ENCODE peak calls at places on chromosomes 13 and 19, in four cellular contexts. B is neuronal stem cell, I is H9, F is mesenchymal stem cell. J is an unnamed sample.
A peak's percentile ranks its signal among the peaks of the same experiment; 100 is the strongest.

GRCh38 chr13:43072394-43072793 is 49.0 kb downstream of the DNAJC15 start:
- DNase-seq in I (no peak), F (peak; percentile 30), B (no peak), J (peak; percentile 57)

GRCh38 chr13:74289130-74289529 is 154.9 kb upstream of the KLF12 start:
- DNase-seq in I (no peak), F (no peak), B (no peak), J (peak; percentile 4)

GRCh38 chr13:97275265-97275664 is 53.1 kb downstream of the MBNL2 start:
- DNase-seq in I (no peak), F (peak; percentile 86), B (no peak), J (no peak)

GRCh38 chr19:12117203-12117970 is 22.8 kb downstream of the ZNF20 start:
- DNase-seq in F (no peak), B (no peak), I (peak; percentile 37), J (no peak)

GRCh38 chr13:34993470-34993869 is 51.4 kb downstream of the NBEA start:
- DNase-seq in B (no peak), I (no peak), F (peak; percentile 1), J (no peak)

GRCh38 chr19:48284891-48285290 is 15.0 kb downstream of the ZNF114 start:
- DNase-seq in I (no peak), F (peak; percentile 20), B (no peak), J (no peak)

GRCh38 chr19:53553159-53553558 is 15.2 kb downstream of the ZNF331 start:
- DNase-seq in F (no peak), B (no peak), I (no peak), J (no peak)

GRCh38 chr19:16330368-16330801 is 5.8 kb downstream of the KLF2 start:
- DNase-seq in I (no peak), B (no peak), F (peak; percentile 90), J (peak; percentile 27)

GRCh38 chr13:107347641-107348369 is 779.9 kb upstream of the ARGLU1 start:
- DNase-seq in I (no peak), F (no peak), B (no peak), J (no peak)

GRCh38 chr19:9857076-9857721 is 22.1 kb downstream of the PIN1 start:
- DNase-seq in I (no peak), F (no peak), B (no peak), J (no peak)

GRCh38 chr19:52142001-52142595 is 2.4 kb upstream of the ZNF616 start:
- DNase-seq in B (no peak), F (no peak), I (no peak), J (no peak)

GRCh38 chr13:99015606-99016520 is 38.0 kb upstream of the DOCK9 start:
- DNase-seq in F (no peak), I (no peak), B (no peak), J (no peak)

GRCh38 chr19:13846533-13847032 is 30.4 kb upstream of the NANOS3 start:
- DNase-seq in B (no peak), F (peak; percentile 99), I (peak; percentile 95), J (peak; percentile 99)

GRCh38 chr13:30128591-30128990 is 178.8 kb downstream of the KATNAL1 start:
- DNase-seq in B (no peak), I (no peak), F (no peak), J (no peak)

GRCh38 chr13:30125422-30126073 is 181.8 kb downstream of the KATNAL1 start:
- DNase-seq in F (peak; percentile 91), I (no peak), B (no peak), J (no peak)

GRCh38 chr13:30128095-30128494 is 179.3 kb downstream of the KATNAL1 start:
- DNase-seq in B (no peak), F (no peak), I (no peak), J (no peak)

GRCh38 chr13:30129411-30129810 is 177.9 kb downstream of the KATNAL1 start:
- DNase-seq in F (no peak), B (no peak), I (no peak), J (no peak)

GRCh38 chr13:30126903-30127428 is 180.4 kb downstream of the KATNAL1 start:
- DNase-seq in F (peak; percentile 36), I (no peak), B (no peak), J (no peak)
- H2BK120ac ChIP-seq in F (peak overlapping the region; percentile 22), I (no peak overlapping the region), B (no peak overlapping the region), J (no peak overlapping the region)

DNA sequence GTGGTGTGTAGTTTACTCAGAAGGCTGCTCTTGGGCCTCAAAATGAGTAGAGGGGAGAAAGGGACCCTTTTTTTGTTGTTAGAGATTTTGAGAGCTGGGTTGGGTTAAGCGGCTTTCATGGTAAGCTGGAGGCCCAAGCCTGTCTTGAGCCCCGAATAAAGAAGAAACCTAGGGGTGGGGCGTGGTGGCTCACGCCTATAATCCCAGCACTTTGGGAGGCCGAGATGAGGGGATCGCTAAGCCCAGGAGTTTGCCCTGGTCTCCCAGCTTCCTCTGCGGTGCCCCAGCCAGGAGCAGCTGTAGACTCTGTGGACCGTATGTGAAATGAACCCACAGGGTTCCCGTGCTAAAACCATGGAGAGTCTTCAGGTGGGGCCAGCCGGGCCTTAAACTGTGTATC is 56.1 kb downstream of the KDM4B start:
- DNase-seq in B (no peak), F (no peak), I (no peak), J (no peak)
- H2AK5ac ChIP-seq in B (peak overlapping the region; percentile 96), F (no peak overlapping the region), I (no peak overlapping the region), J (no peak overlapping the region)

DNA sequence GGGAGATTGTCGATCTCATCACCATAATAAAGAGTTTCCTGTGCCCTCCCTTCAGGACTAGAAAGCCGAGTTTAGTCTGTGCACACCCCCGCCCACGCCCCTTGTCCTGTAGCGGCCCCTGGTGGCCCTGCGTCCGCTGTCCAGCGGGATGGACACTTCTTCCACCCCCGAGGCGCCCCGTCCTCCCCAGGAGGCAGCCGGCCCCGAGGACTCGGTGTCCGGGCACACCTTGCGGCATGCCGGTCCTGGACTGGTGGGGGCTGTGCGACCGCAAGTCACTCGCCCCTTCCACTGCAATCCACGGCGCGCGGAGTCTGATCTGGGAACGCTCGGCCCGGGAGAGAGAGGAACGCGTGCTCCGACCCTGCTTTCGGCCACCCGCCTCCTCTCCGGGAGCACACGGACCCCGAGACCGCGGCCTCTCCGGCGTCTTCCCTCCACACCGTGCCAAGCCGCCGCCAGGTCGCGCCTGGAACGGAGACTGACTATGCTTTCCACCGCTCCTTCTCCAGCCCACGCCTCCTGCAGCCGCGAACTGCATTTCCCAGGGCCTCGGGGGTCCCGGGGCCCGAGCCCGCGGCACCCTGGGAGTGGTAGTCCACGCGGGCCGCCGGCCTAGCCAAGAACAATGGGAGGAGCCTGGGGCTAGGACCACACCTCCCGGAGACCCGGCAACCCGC is 678 bp upstream of the KMT2B start:
- DNase-seq in F (peak; percentile 97), B (peak; percentile 95), I (peak; percentile 95), J (peak; percentile 98)
- H3K27ac ChIP-seq in F (peak overlapping the region; percentile 75), B (peak overlapping the region; percentile 94), I (no peak overlapping the region), J (peak overlapping the region; percentile 90)

GRCh38 chr13:20415288-20415644 is 110.4 kb downstream of the CRYL1 start:
- DNase-seq in B (no peak), F (no peak), I (no peak), J (no peak)
- H2BK120ac ChIP-seq in B (no peak overlapping the region), F (no peak overlapping the region), I (no peak overlapping the region), J (no peak overlapping the region)

GRCh38 chr19:18996796-18997394 is 36.4 kb downstream of the SUGP2 start:
- DNase-seq in F (no peak), B (no peak), I (no peak), J (no peak)
- H2AK5ac ChIP-seq in F (no peak overlapping the region), B (no peak overlapping the region), I (no peak overlapping the region), J (no peak overlapping the region)

DNA sequence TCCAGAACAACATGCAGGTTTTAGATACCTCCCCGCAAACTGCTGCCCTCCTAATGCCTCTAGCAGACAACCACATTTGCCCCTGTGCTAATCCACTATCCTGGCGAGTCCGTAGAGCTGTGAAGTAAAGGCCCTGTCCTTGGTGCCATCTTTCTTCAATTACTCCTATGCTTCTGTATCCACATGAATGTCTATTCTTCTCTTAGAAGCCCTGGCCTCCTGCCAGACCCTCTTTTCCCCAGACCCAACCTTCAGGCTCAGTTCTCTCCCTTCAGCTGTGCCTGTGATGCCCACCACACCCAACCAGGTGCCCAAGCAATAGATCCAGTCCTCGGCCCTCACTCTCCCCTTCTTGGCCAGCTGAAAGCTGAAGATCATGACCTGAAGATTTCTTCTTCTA is 31.1 kb upstream of the ZNF599 start:
- DNase-seq in I (no peak), F (no peak), B (no peak), J (no peak)
- H3K27ac ChIP-seq in I (no peak overlapping the region), F (no peak overlapping the region), B (no peak overlapping the region), J (no peak overlapping the region)